ENCODE peak calls at places on chromosomes 1 and 21, in seven cellular contexts. V, I, Q, Y, B, H and A are unnamed samples.

GRCh38 chr1:202343652-202344349 is 2.1 kb upstream of the UBE2T start:
- DNase-seq in V (peak), I (peak), Q (no peak), Y (peak), B (no peak), H (no peak), A (no peak)

GRCh38 chr1:41535236-41535720 is 50.8 kb upstream of the EDN2 start:
- DNase-seq in V (no peak), I (no peak), Q (no peak), Y (no peak), B (no peak), H (no peak), A (no peak)

GRCh38 chr21:28111151-28111619 is 881.5 kb downstream of the LTN1 start:
- DNase-seq in V (no peak), I (peak), Q (no peak), Y (peak), B (peak), H (peak), A (no peak)

GRCh38 chr1:164559342-164560070 is 522 bp downstream of the PBX1 start:
- DNase-seq in V (peak), I (peak), Q (no peak), Y (peak), B (peak), H (peak), A (peak)

GRCh38 chr1:173506437-173506836 is 29.3 kb downstream of the PRDX6 start:
- DNase-seq in V (no peak), I (peak), Q (no peak), Y (no peak), B (no peak), H (peak), A (no peak)

GRCh38 chr1:161373442-161373841 is 5.8 kb upstream of the CFAP126 start:
- DNase-seq in V (no peak), I (no peak), Q (no peak), Y (no peak), B (no peak), H (no peak), A (no peak)

GRCh38 chr1:212607206-212607923 is 1.2 kb upstream of the ATF3 start:
- DNase-seq in V (peak), I (no peak), Q (no peak), Y (no peak), B (peak), H (peak), A (peak)

GRCh38 chr21:43872549-43873198 is 7.7 kb downstream of the AGPAT3 start:
- DNase-seq in V (no peak), I (no peak), Q (no peak), Y (no peak), B (no peak), H (no peak), A (no peak)

GRCh38 chr1:29736582-29737188 is 500.4 kb downstream of the PTPRU start:
- DNase-seq in V (no peak), I (peak), Q (peak), Y (peak), B (no peak), H (peak), A (no peak)

GRCh38 chr1:219265026-219265515 is 91.4 kb downstream of the LYPLAL1 start:
- DNase-seq in V (peak), I (no peak), Q (no peak), Y (no peak), B (no peak), H (no peak), A (no peak)

GRCh38 chr1:235997916-235998315 is 67.0 kb downstream of the NID1 start:
- DNase-seq in V (no peak), I (no peak), Q (no peak), Y (no peak), B (no peak), H (no peak), A (no peak)

GRCh38 chr1:19596065-19596718 is 47.9 kb upstream of the NBL1 start:
- DNase-seq in V (peak), I (peak), Q (no peak), Y (no peak), B (no peak), H (peak), A (no peak)

GRCh38 chr1:222416001-222416791 is 131.7 kb downstream of the HHIPL2 start:
- DNase-seq in V (no peak), I (no peak), Q (peak), Y (no peak), B (no peak), H (no peak), A (no peak)

GRCh38 chr1:194268839-194269238 is 1082.4 kb upstream of the B3GALT2 start:
- DNase-seq in V (no peak), I (no peak), Q (no peak), Y (peak), B (no peak), H (no peak), A (no peak)

GRCh38 chr1:37739222-37739621 is 25.7 kb downstream of the EPHA10 start:
- DNase-seq in V (no peak), I (peak), Q (no peak), Y (no peak), B (no peak), H (no peak), A (no peak)

GRCh38 chr1:175192111-175192629 is 406 bp downstream of the KIAA0040 start:
- DNase-seq in V (peak), I (peak), Q (peak), Y (peak), B (peak), H (peak), A (no peak)

GRCh38 chr1:15430787-15431570 is 7.3 kb upstream of the CTRC start:
- DNase-seq in V (peak), I (peak), Q (peak), Y (peak), B (peak), H (peak), A (no peak)

GRCh38 chr21:42682661-42683060 is 29.2 kb downstream of the PDE9A start:
- DNase-seq in V (no peak), I (no peak), Q (no peak), Y (no peak), B (no peak), H (no peak), A (no peak)

GRCh38 chr1:109725510-109725909 is 13.5 kb downstream of the GSTM5 start:
- DNase-seq in V (no peak), I (no peak), Q (no peak), Y (no peak), B (no peak), H (no peak), A (no peak)

GRCh38 chr1:204417231-204417997 is 5.8 kb upstream of the PPP1R15B start:
- DNase-seq in V (no peak), I (peak), Q (peak), Y (peak), B (peak), H (peak), A (peak)

GRCh38 chr1:17875171-17875881 is 120.2 kb downstream of the ACTL8 start:
- DNase-seq in V (no peak), I (no peak), Q (no peak), Y (no peak), B (no peak), H (no peak), A (no peak)